ENCODE peak calls at places on chromosome 12, in nine cellular contexts. C is CD8-positive, alpha-beta T cell; K is hepatocyte; O is dorsolateral prefrontal cortex; Y is aorta; T is PC-9; E is transverse colon; J is effector memory CD4-positive, alpha-beta T cell; U is pancreas. F is an unnamed sample.

GRCh38 chr12:713281-713875 is 39.0 kb upstream of the WNK1 start:
- DNase-seq in U (no peak), T (no peak), O (no peak), J (no peak), E (no peak), C (no peak), Y (no peak), K (no peak), F (no peak)

GRCh38 chr12:85329913-85330312 is 49.9 kb downstream of the ALX1 start:
- DNase-seq in C (no peak), E (no peak), Y (no peak), U (no peak), J (no peak), O (no peak), T (no peak), K (no peak), F (no peak)

GRCh38 chr12:50087995-50088394 is 2.9 kb downstream of the SMARCD1 start:
- DNase-seq in C (no peak), U (no peak), Y (no peak), T (no peak), O (no peak), K (no peak), J (no peak), E (no peak), F (peak)

GRCh38 chr12:108729612-108730336 is 1.5 kb downstream of the CORO1C start:
- DNase-seq in Y (no peak), J (no peak), U (no peak), O (no peak), E (no peak), C (no peak), T (no peak), K (peak), F (peak)

GRCh38 chr12:46124848-46125619 is 134.7 kb upstream of the SCAF11 start:
- DNase-seq in Y (no peak), J (peak), O (no peak), T (peak), C (peak), K (peak), U (no peak), E (peak), F (peak)

GRCh38 chr12:131793623-131794022 is 34.6 kb upstream of the MMP17 start:
- DNase-seq in Y (no peak), E (no peak), T (no peak), K (no peak), C (no peak), J (no peak), O (no peak), U (no peak), F (peak)

GRCh38 chr12:116121453-116121871 is 156.0 kb downstream of the MED13L start:
- DNase-seq in U (no peak), C (no peak), E (no peak), J (no peak), Y (no peak), T (no peak), K (no peak), O (no peak), F (no peak)

GRCh38 chr12:67989184-67989965 is at the start of gene IFNG-AS1:
- DNase-seq in J (no peak), E (peak), Y (no peak), C (no peak), O (no peak), T (no peak), K (no peak), U (no peak), F (no peak)

GRCh38 chr12:88763536-88764100 is 183.3 kb upstream of the KITLG start:
- DNase-seq in J (no peak), O (no peak), Y (no peak), T (peak), E (no peak), C (no peak), K (no peak), U (no peak), F (no peak)

GRCh38 chr12:1795785-1796514 is 24.4 kb upstream of the LRTM2 start:
- DNase-seq in T (peak), Y (peak), E (peak), K (peak), J (peak), O (peak), C (peak), U (peak), F (peak)

GRCh38 chr12:52473738-52474137 is at the start of gene KRT6C:
- DNase-seq in E (no peak), O (no peak), C (no peak), U (no peak), Y (no peak), J (no peak), T (no peak), K (peak), F (no peak)

GRCh38 chr12:50415899-50416479 is 15.3 kb downstream of the LARP4 start:
- DNase-seq in C (no peak), T (no peak), O (no peak), U (no peak), Y (no peak), K (no peak), E (no peak), J (no peak), F (no peak)

DNA sequence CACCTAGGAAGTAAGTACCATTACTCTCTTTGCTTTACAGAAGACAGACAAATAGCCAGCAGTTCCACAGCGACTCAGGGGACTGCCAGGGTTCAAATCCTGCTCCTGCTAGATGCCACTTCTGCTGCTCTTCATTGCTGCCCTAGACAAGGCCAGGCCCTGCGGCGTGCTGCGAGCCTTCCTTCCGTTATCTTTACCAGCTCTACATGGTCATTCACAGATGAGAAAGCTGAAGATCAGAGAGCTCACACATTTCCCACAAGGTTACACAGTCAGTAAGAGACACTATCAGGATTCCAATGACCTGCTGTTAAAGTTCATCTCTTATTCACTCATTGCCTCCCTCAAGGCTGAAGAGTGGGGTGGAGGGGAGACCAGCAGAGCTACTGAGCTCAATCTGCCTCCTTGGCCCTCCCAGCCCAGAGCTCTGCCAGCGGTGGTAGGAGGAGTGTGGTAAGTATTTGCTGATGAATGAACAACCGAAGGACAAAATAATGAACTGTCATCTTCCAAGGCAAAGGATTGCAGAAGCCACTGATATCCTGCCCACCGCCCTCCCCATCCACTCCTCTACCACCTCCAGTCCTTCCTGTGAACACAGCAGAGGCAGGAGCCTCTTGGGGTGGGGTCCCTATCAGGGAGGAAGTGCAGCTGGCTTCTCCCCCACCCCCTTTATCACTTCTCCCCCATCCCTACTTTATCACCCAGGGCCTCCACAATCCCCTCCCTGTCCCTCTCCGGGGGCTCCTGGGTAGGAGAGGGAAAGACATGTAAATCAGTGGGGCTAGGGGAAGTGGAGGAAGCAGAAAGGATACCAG is 14.7 kb upstream of the HDAC7 start:
- DNase-seq in Y (no peak), C (no peak), E (no peak), O (no peak), K (no peak), T (no peak), U (no peak), J (no peak), F (no peak)
- H3K27ac ChIP-seq in Y (no peak), C (no peak), E (no peak), O (no peak), K (no peak), T (no peak), U (no peak), J (peak), F (peak)

GRCh38 chr12:111361073-111361716 is 7.7 kb downstream of the PHETA1 start:
- DNase-seq in K (no peak), U (no peak), C (no peak), O (no peak), T (no peak), Y (no peak), E (no peak), J (no peak), F (no peak)
- H3K27ac ChIP-seq in K (no peak), U (peak), C (no peak), O (no peak), T (peak), Y (no peak), E (no peak), J (no peak), F (no peak)

GRCh38 chr12:110532644-110533043 is 30.5 kb downstream of the RAD9B start:
- DNase-seq in E (no peak), J (no peak), T (no peak), U (no peak), Y (no peak), K (no peak), O (no peak), C (no peak), F (no peak)
- H3K27ac ChIP-seq in E (peak), J (no peak), T (no peak), U (no peak), Y (no peak), K (no peak), O (no peak), C (no peak), F (peak)

GRCh38 chr12:15599266-15600037 is 189.7 kb downstream of the EPS8 start:
- DNase-seq in K (peak), J (no peak), U (no peak), O (no peak), C (no peak), T (no peak), E (no peak), Y (no peak), F (peak)
- H3K27ac ChIP-seq in K (no peak), J (no peak), U (no peak), O (no peak), C (no peak), T (peak), E (peak), Y (peak), F (no peak)

GRCh38 chr12:74963304-74963703 is 246.3 kb downstream of the KCNC2 start:
- DNase-seq in O (no peak), Y (no peak), K (no peak), U (no peak), E (no peak), T (no peak), J (no peak), C (no peak), F (no peak)
- H3K27ac ChIP-seq in O (no peak), Y (no peak), K (peak), U (peak), E (no peak), T (no peak), J (no peak), C (no peak), F (no peak)

F was measured in RWPE1.